ENCODE peak calls at places on chromosomes 12 and 14, in seven cellular contexts. K is upper lobe of right lung; Z is right atrium auricular region; S is CD8-positive, alpha-beta memory T cell; L is fibroblast of lung; N is SK-N-SH; B is gastrocnemius medialis. C is an unnamed sample.

GRCh38 chr12:68094195-68094594 is 65.3 kb downstream of the IFNG start:
- DNase-seq in K (no peak), Z (no peak), S (no peak), L (no peak), N (no peak), B (no peak), C (no peak)

GRCh38 chr12:14810167-14810952 is 3.6 kb downstream of the SMCO3 start:
- DNase-seq in K (no peak), Z (no peak), S (no peak), L (no peak), N (no peak), B (no peak), C (no peak)

GRCh38 chr14:55807059-55807499 is 227.1 kb downstream of the KTN1 start:
- DNase-seq in K (peak; percentile 72), Z (peak; percentile 95), S (peak; percentile 79), L (peak; percentile 86), N (peak; percentile 38), B (peak; percentile 52), C (peak; percentile 85)

GRCh38 chr12:63948211-63948610 is 103.7 kb downstream of the SRGAP1 start:
- DNase-seq in K (no peak), Z (no peak), S (no peak), L (no peak), N (no peak), B (no peak), C (no peak)

GRCh38 chr12:70451528-70451927 is 85.4 kb downstream of the KCNMB4 start:
- DNase-seq in K (no peak), Z (no peak), S (no peak), L (no peak), N (no peak), B (no peak), C (no peak)

GRCh38 chr14:91271639-91272038 is 27.1 kb upstream of the GPR68 start:
- DNase-seq in K (no peak), Z (no peak), S (no peak), L (no peak), N (peak; percentile 41), B (no peak), C (no peak)

GRCh38 chr12:110641512-110641911 is 27.6 kb downstream of the TCTN1 start:
- DNase-seq in K (no peak), Z (no peak), S (no peak), L (peak; percentile 66), N (no peak), B (peak; percentile 34), C (peak; percentile 47)

GRCh38 chr14:104318558-104319488 is 180.4 kb downstream of the KIF26A start:
- DNase-seq in K (peak; percentile 60), Z (no peak), S (no peak), L (no peak), N (no peak), B (no peak), C (peak; percentile 5)

GRCh38 chr14:97329701-97330100 is 532.5 kb downstream of the VRK1 start:
- DNase-seq in K (no peak), Z (no peak), S (no peak), L (peak; percentile 11), N (no peak), B (no peak), C (no peak)

GRCh38 chr12:712172-712863 is 40.1 kb upstream of the WNK1 start:
- DNase-seq in K (no peak), Z (no peak), S (no peak), L (peak; percentile 40), N (no peak), B (no peak), C (no peak)

GRCh38 chr14:29548948-29549370 is 378.7 kb downstream of the PRKD1 start:
- DNase-seq in K (no peak), Z (no peak), S (no peak), L (peak; percentile 64), N (peak; percentile 23), B (no peak), C (no peak)

GRCh38 chr12:47935196-47935595 is 28.2 kb upstream of the TMEM106C start:
- DNase-seq in K (no peak), Z (no peak), S (no peak), L (peak; percentile 74), N (peak; percentile 80), B (peak; percentile 36), C (peak; percentile 41)

GRCh38 chr12:101759396-101760047 is 20.3 kb upstream of the SYCP3 start:
- DNase-seq in K (no peak), Z (no peak), S (peak; percentile 22), L (peak; percentile 15), N (peak; percentile 59), B (no peak), C (no peak)

GRCh38 chr12:2959194-2959507 is at the start of gene TEAD4:
- DNase-seq in K (peak; percentile 91), Z (no peak), S (no peak), L (peak; percentile 83), N (peak; percentile 94), B (peak; percentile 71), C (peak; percentile 50)

GRCh38 chr14:98878278-98878677 is 393.7 kb downstream of the BCL11B start:
- DNase-seq in K (no peak), Z (no peak), S (no peak), L (no peak), N (no peak), B (no peak), C (no peak)

GRCh38 chr12:50537538-50537919 is 32.7 kb downstream of the DIP2B start:
- DNase-seq in K (no peak), Z (no peak), S (no peak), L (peak; percentile 87), N (no peak), B (no peak), C (no peak)

GRCh38 chr14:59406454-59407245 is 58.5 kb downstream of the GPR135 start:
- DNase-seq in K (no peak), Z (no peak), S (no peak), L (peak; percentile 73), N (no peak), B (no peak), C (no peak)

GRCh38 chr12:57309420-57309819 is 58.4 kb upstream of the STAC3 start:
- DNase-seq in K (no peak), Z (no peak), S (no peak), L (peak; percentile 54), N (no peak), B (no peak), C (no peak)

GRCh38 chr12:51307655-51308593 is 16.1 kb downstream of the BIN2 start:
- DNase-seq in K (no peak), Z (no peak), S (peak; percentile 23), L (peak; percentile 92), N (no peak), B (no peak), C (no peak)

GRCh38 chr12:102961488-102961801 is 4.0 kb downstream of the ASCL1 start:
- DNase-seq in K (no peak), Z (no peak), S (no peak), L (no peak), N (no peak), B (no peak), C (no peak)

GRCh38 chr12:15556411-15556810 is 232.8 kb downstream of the EPS8 start:
- DNase-seq in K (no peak), Z (no peak), S (no peak), L (peak; percentile 56), N (no peak), B (no peak), C (no peak)

GRCh38 chr12:8035440-8036010 is 3.0 kb downstream of the FOXJ2 start:
- DNase-seq in K (no peak), Z (no peak), S (no peak), L (peak; percentile 41), N (no peak), B (no peak), C (no peak)

GRCh38 chr14:104753528-104754212 is 723 bp downstream of the SIVA1 start:
- DNase-seq in K (no peak), Z (no peak), S (peak; percentile 21), L (peak; percentile 9), N (no peak), B (no peak), C (no peak)

GRCh38 chr12:108722463-108722862 is 8.9 kb downstream of the CORO1C start:
- DNase-seq in K (no peak), Z (no peak), S (no peak), L (peak; percentile 35), N (no peak), B (no peak), C (no peak)
- H3K4me3 ChIP-seq in K (no peak overlapping the region), Z (no peak overlapping the region), S (no peak overlapping the region), L (no peak overlapping the region), N (peak overlapping the region; percentile 23), B (no peak overlapping the region), C (no peak overlapping the region)

DNA sequence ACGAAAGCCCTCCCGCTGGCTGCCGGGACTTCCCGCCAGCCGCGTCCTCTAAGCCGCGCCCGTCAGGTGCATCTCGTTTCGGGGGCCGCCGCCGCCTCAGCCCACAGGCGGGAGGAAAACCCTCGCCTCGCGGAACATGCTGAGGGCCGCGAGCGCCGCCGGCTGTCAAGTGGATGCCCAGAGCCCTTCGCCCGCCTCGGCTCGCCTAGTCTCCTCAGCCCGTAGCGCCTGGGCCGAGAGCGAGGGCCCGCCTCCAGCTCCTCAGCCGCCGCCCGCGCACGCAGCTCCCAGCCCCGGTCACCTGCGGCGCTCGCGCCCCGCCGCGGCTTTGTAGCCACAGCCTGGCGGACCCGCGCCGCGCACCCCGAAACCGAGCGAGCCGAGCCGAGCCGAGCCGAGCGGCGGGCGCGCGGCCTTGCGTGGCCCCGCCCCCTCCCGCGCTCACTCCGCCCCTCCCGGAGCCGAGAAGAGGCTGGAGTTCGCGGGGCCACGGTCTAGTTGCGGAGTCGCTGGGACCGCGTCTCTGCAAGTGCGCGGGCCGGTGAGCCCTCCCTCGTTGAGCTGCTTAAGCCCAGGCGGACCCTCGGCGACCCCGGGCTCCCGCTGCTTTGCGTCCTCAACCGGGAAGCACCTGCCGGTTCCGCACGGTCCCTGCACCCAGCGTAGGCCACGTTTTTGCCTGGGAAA is at the start of gene EML5:
- DNase-seq in K (peak; percentile 96), Z (peak; percentile 67), S (peak; percentile 89), L (peak; percentile 64), N (peak; percentile 91), B (peak; percentile 46), C (peak; percentile 76)
- H3K4me3 ChIP-seq in K (peak within 1 kb of the TSS; percentile 51), Z (peak within 1 kb of the TSS; percentile 68), S (peak within 1 kb of the TSS; percentile 71), L (peak within 1 kb of the TSS; percentile 74), N (peak within 1 kb of the TSS; percentile 62), B (peak within 1 kb of the TSS; percentile 56), C (peak within 1 kb of the TSS; percentile 85)

GRCh38 chr14:74705607-74706006 is 7.3 kb downstream of the AREL1 start:
- DNase-seq in K (no peak), Z (no peak), S (no peak), L (no peak), N (no peak), B (no peak), C (no peak)
- H3K4me3 ChIP-seq in K (no peak overlapping the region), Z (no peak overlapping the region), S (no peak overlapping the region), L (no peak overlapping the region), N (no peak overlapping the region), B (no peak overlapping the region), C (no peak overlapping the region)

GRCh38 chr14:69848156-69848555 is 31.1 kb upstream of the SMOC1 start:
- DNase-seq in K (no peak), Z (no peak), S (no peak), L (no peak), N (no peak), B (no peak), C (no peak)

GRCh38 chr14:69845050-69845581 is 34.1 kb upstream of the SMOC1 start:
- DNase-seq in K (no peak), Z (no peak), S (no peak), L (no peak), N (no peak), B (no peak), C (no peak)

GRCh38 chr14:69842671-69843407 is 36.4 kb upstream of the SMOC1 start:
- DNase-seq in K (no peak), Z (no peak), S (no peak), L (no peak), N (no peak), B (no peak), C (no peak)

GRCh38 chr14:69844171-69844570 is 35.0 kb upstream of the SMOC1 start:
- DNase-seq in K (no peak), Z (no peak), S (no peak), L (no peak), N (no peak), B (no peak), C (no peak)

GRCh38 chr14:69845787-69846186 is 33.4 kb upstream of the SMOC1 start:
- DNase-seq in K (no peak), Z (no peak), S (no peak), L (no peak), N (no peak), B (no peak), C (no peak)
- H3K4me3 ChIP-seq in K (no peak overlapping the region), Z (no peak overlapping the region), S (no peak overlapping the region), L (no peak overlapping the region), N (no peak overlapping the region), B (no peak overlapping the region), C (no peak overlapping the region)

C was measured in uterus.